ENCODE peak calls at places on chromosomes 7 and 10, in eight cellular contexts. U, E, I, Q, J, B, O and N are unnamed samples.

GRCh38 chr10:12279281-12279680 is 70.1 kb upstream of the CAMK1D start:
- DNase-seq in B (no peak), O (no peak), J (no peak), E (no peak), I (no peak), Q (no peak), U (no peak), N (no peak)

GRCh38 chr10:122376364-122376961 is 2.0 kb downstream of the PLEKHA1 start:
- DNase-seq in O (no peak), Q (no peak), E (no peak), J (no peak), B (no peak), I (no peak), U (no peak), N (no peak)

GRCh38 chr10:60008816-60009215 is 102.5 kb upstream of the CCDC6 start:
- DNase-seq in Q (no peak), U (no peak), E (peak; percentile 49), J (no peak), B (no peak), O (no peak), I (no peak), N (no peak)

GRCh38 chr7:93442478-93443224 is 131.9 kb downstream of the CALCR start:
- DNase-seq in I (no peak), Q (peak; percentile 34), B (peak; percentile 52), O (peak; percentile 31), U (no peak), E (peak; percentile 86), J (no peak), N (peak; percentile 24)

GRCh38 chr7:74104702-74105101 is 21.1 kb downstream of the LIMK1 start:
- DNase-seq in J (no peak), O (no peak), U (no peak), Q (peak; percentile 68), B (no peak), I (no peak), E (no peak), N (no peak)

GRCh38 chr7:115087437-115087836 is 165.5 kb downstream of the MDFIC start:
- DNase-seq in I (no peak), U (no peak), B (no peak), O (no peak), J (no peak), Q (peak; percentile 29), E (no peak), N (no peak)

GRCh38 chr7:135998081-135998480 is 20.9 kb upstream of the MTPN start:
- DNase-seq in Q (no peak), J (no peak), B (no peak), O (no peak), I (no peak), E (no peak), U (no peak), N (no peak)

GRCh38 chr10:78972160-78972946 is 96.4 kb upstream of the ZMIZ1 start:
- DNase-seq in U (peak; percentile 85), I (no peak), O (peak; percentile 50), J (peak; percentile 76), E (peak; percentile 76), Q (peak; percentile 31), B (peak; percentile 54), N (peak; percentile 31)

GRCh38 chr7:45258533-45259226 is 101.1 kb downstream of the RAMP3 start:
- DNase-seq in E (no peak), I (no peak), O (no peak), J (no peak), Q (no peak), B (no peak), U (no peak), N (no peak)

GRCh38 chr7:46126901-46127300 is 205.8 kb upstream of the IGFBP3 start:
- DNase-seq in B (no peak), E (no peak), I (no peak), U (no peak), J (no peak), Q (no peak), O (no peak), N (no peak)

GRCh38 chr7:81499262-81500116 is 270.4 kb downstream of the HGF start:
- DNase-seq in J (no peak), O (no peak), E (peak; percentile 56), I (peak; percentile 21), B (no peak), Q (peak; percentile 81), U (no peak), N (no peak)

GRCh38 chr10:69025370-69025896 is 36.8 kb downstream of the KIFBP start:
- DNase-seq in E (peak; percentile 55), Q (no peak), J (no peak), I (no peak), O (no peak), B (no peak), U (no peak), N (no peak)

GRCh38 chr10:49418328-49418727 is 22.4 kb upstream of the DRGX start:
- DNase-seq in J (no peak), O (no peak), U (no peak), I (no peak), Q (no peak), B (no peak), E (no peak), N (no peak)

GRCh38 chr10:120689766-120690539 is 161.2 kb upstream of the WDR11 start:
- DNase-seq in O (no peak), U (no peak), B (no peak), E (no peak), I (no peak), Q (no peak), J (no peak), N (no peak)

GRCh38 chr7:22827563-22827962 is 4.9 kb upstream of the TOMM7 start:
- DNase-seq in E (peak; percentile 26), J (no peak), B (no peak), O (no peak), Q (no peak), I (no peak), U (no peak), N (no peak)

GRCh38 chr7:116451958-116452729 is 47.4 kb upstream of the CAV2 start:
- DNase-seq in O (no peak), U (no peak), J (no peak), I (no peak), E (no peak), B (no peak), Q (no peak), N (no peak)

GRCh38 chr7:148815612-148816011 is 68.5 kb downstream of the EZH2 start:
- DNase-seq in E (no peak), I (no peak), O (no peak), Q (no peak), U (no peak), J (no peak), B (no peak), N (no peak)

GRCh38 chr10:76784076-76784475 is 853.5 kb downstream of the KCNMA1 start:
- DNase-seq in J (no peak), I (no peak), E (no peak), Q (no peak), U (no peak), O (no peak), B (no peak), N (no peak)

GRCh38 chr10:76779821-76780281 is 857.8 kb downstream of the KCNMA1 start:
- DNase-seq in E (peak; percentile 57), B (no peak), U (no peak), O (no peak), J (no peak), Q (no peak), I (no peak), N (no peak)

GRCh38 chr10:76774987-76775603 is 862.5 kb downstream of the KCNMA1 start:
- DNase-seq in B (no peak), Q (no peak), E (no peak), O (no peak), J (no peak), U (no peak), I (no peak), N (no peak)

DNA sequence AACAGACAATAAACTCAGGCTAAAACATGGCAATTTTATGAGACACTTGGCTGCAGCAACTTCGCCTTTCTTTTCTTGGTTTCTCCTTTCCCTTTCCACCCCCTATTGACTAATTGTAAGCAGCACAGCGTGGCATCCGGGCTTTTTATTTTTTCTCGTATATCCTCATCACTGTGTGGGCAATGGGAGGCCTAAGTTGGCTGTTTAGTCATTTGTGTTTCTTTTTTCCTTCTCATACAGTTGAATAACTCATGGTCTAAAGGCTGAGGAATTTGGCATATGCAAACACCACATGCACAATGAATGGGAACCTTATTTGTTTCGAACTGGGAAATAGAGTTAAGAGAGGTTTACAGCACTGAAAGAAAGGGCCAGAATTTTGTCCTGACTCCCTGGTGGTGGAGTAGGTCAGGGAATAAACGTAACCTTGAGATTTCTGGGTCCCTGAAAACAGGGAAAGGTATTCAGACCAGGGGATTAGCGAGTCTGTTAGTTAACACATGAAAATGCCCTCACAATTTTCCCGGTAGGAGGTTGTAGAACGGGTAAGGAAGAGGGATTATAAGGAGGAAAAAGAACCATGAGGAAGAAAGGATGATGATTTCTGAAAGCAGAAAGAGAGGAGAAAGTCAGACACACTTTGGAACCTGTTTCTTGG is 858.3 kb downstream of the KCNMA1 start:
- DNase-seq in U (no peak), Q (no peak), I (no peak), J (no peak), E (peak; percentile 70), B (no peak), O (peak; percentile 12), N (no peak)
- TF ChIP-seq CTCF in U (no peak), Q (no peak), I (no peak), J (no peak), E (peak; percentile 55), B (no peak), O (peak; percentile 39), N (no peak)

GRCh38 chr10:101818958-101819633 is 852 bp upstream of the OGA start:
- DNase-seq in B (no peak), Q (no peak), J (no peak), U (no peak), E (no peak), I (no peak), O (no peak), N (no peak)
- TF ChIP-seq CTCF in B (no peak), Q (no peak), J (no peak), U (no peak), E (no peak), I (no peak), O (no peak), N (no peak)

DNA sequence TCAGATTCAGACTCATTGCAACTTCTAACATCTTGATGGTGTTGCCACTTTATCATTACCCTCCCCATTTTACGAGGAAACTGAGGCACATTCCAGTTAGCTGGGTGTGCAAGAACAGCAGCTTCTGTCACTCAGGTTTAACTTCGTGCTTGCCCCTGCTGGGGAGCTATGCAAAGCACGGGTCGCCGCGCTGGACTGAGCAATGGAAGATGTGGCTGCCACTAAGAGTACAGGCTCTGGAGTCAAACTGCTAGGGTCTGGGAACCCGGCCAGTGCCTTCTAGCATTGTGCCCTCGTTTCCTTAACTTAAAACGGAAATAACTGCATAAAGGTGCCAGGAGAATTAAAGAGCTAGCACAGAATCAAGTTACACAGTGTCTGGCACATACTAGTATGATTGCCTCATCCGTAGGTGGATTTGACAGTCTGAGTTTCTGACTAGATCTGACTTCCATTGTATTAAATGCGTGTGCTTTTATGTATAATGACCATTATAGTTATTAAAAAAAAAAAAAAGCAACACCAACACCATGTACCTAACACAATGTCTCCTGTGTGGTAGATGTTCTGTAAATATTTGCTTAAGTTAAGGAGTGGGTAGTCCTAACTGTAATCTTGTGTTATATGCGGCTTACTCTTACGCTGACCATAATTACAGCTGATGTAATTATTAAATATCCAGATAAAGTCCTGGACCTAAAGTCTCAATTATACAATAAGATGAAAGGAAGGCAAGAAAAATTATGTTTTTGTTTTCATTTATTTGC is 842 bp downstream of the ZNF22 start:
- DNase-seq in Q (no peak), O (no peak), J (no peak), B (peak; percentile 76), E (peak; percentile 74), I (peak; percentile 73), U (peak; percentile 80), N (no peak)
- TF ChIP-seq CTCF in Q (no peak), O (peak; percentile 52), J (peak; percentile 34), B (peak; percentile 26), E (peak; percentile 45), I (no peak), U (peak; percentile 34), N (no peak)

GRCh38 chr10:43380610-43381222 is 9.3 kb downstream of the FXYD4 start:
- DNase-seq in U (no peak), J (no peak), O (no peak), B (no peak), E (no peak), Q (peak; percentile 59), I (no peak), N (no peak)
- TF ChIP-seq CTCF in U (no peak), J (no peak), O (peak; percentile 49), B (no peak), E (peak; percentile 47), Q (peak; percentile 40), I (no peak), N (no peak)